ENCODE peak calls at places on chromosomes 5 and 9, in ten cellular contexts. V is activated CD4-positive, alpha-beta T cell treated with anti-CD3 and anti-CD28 coated beads, Interleukin-2, amount 50 U/mL, for 24 hours; G is neuronal stem cell; M is HFFc6; Z is NCI-H1092; Q is HuH-7; X is stimulated activated naive CD4-positive, alpha-beta T cell treated with Interleukin-2 at 50 U/mL for 16 hours; S is NCI-H460; T is AG04449; U is Kasumi-1. O is an unnamed sample.

GRCh38 chr9:13279284-13280162 is at the start of gene MPDZ:
- DNase-seq in Q (peak), X (no peak), Z (peak), G (peak), U (no peak), S (peak), M (peak), T (no peak), V (no peak), O (peak)

GRCh38 chr9:137621131-137621757 is 2.4 kb downstream of the EHMT1 start:
- DNase-seq in G (no peak), S (no peak), Q (no peak), X (no peak), V (no peak), U (peak), Z (no peak), T (no peak), M (peak), O (no peak)

GRCh38 chr5:43773032-43773830 is 170.3 kb downstream of the NNT start:
- DNase-seq in U (no peak), M (peak), S (peak), X (no peak), Z (no peak), Q (no peak), V (no peak), G (no peak), T (peak), O (no peak)

GRCh38 chr9:6355728-6356127 is 27.6 kb downstream of the TPD52L3 start:
- DNase-seq in Z (no peak), M (peak), Q (no peak), X (no peak), S (no peak), U (no peak), V (no peak), T (no peak), G (no peak), O (no peak)

GRCh38 chr5:52853573-52854163 is 66.0 kb downstream of the ITGA1 start:
- DNase-seq in S (no peak), V (no peak), G (no peak), X (no peak), Q (no peak), T (no peak), U (no peak), M (peak), Z (no peak), O (no peak)

GRCh38 chr9:98231770-98232478 is 23.5 kb downstream of the TBC1D2 start:
- DNase-seq in U (no peak), G (no peak), S (no peak), V (no peak), T (peak), X (no peak), Q (no peak), M (peak), Z (no peak), O (no peak)

GRCh38 chr9:112487799-112488345 is 1.2 kb downstream of the KIAA1958 start:
- DNase-seq in V (no peak), U (no peak), G (no peak), X (no peak), S (no peak), Z (no peak), T (no peak), Q (peak), M (no peak), O (peak)

GRCh38 chr5:164809831-164810230 is 1304.4 kb downstream of the MAT2B start:
- DNase-seq in V (no peak), S (no peak), X (no peak), U (no peak), T (no peak), Z (no peak), M (no peak), Q (no peak), G (no peak), O (no peak)

GRCh38 chr5:113063927-113064326 is 87.3 kb downstream of the DCP2 start:
- DNase-seq in S (no peak), Q (no peak), Z (no peak), U (no peak), V (no peak), G (no peak), X (no peak), M (no peak), T (no peak), O (no peak)

GRCh38 chr5:44708611-44709010 is 100.1 kb upstream of the MRPS30 start:
- DNase-seq in T (no peak), V (no peak), U (no peak), X (no peak), Q (no peak), S (no peak), M (no peak), G (no peak), Z (no peak), O (peak)

GRCh38 chr9:127801955-127802575 is 617 bp upstream of the FPGS start:
- DNase-seq in V (no peak), G (no peak), Q (no peak), Z (no peak), T (no peak), M (no peak), X (no peak), S (no peak), U (peak), O (no peak)

GRCh38 chr5:219492-219891 is 1.4 kb downstream of the SDHA start:
- DNase-seq in T (peak), V (no peak), G (no peak), Z (no peak), U (peak), S (no peak), Q (no peak), M (no peak), X (peak), O (peak)

GRCh38 chr5:149860801-149861322 is 83.7 kb downstream of the PDE6A start:
- DNase-seq in G (no peak), T (no peak), V (no peak), M (no peak), S (no peak), X (no peak), U (no peak), Q (no peak), Z (no peak), O (no peak)

GRCh38 chr9:106593201-106593600 is 269.8 kb upstream of the ZNF462 start:
- DNase-seq in G (no peak), X (no peak), S (no peak), T (no peak), Z (no peak), Q (no peak), V (no peak), M (no peak), U (no peak), O (no peak)

GRCh38 chr9:126700903-126701819 is 87.4 kb downstream of the LMX1B start:
- DNase-seq in U (no peak), S (no peak), G (no peak), T (no peak), V (no peak), X (no peak), Z (no peak), Q (no peak), M (no peak), O (no peak)

GRCh38 chr9:14312721-14313377 is 1.1 kb downstream of the NFIB start:
- DNase-seq in G (peak), X (no peak), V (no peak), T (no peak), Q (no peak), U (no peak), Z (peak), S (no peak), M (no peak), O (no peak)

GRCh38 chr5:151480384-151480783 is 33.0 kb downstream of the SLC36A1 start:
- DNase-seq in T (no peak), U (no peak), Z (no peak), G (no peak), X (no peak), M (no peak), S (no peak), V (no peak), Q (no peak), O (peak)

GRCh38 chr5:142175461-142176142 is 67.0 kb downstream of the NDFIP1 start:
- DNase-seq in V (no peak), Z (no peak), Q (no peak), X (no peak), S (no peak), U (no peak), T (no peak), M (no peak), G (no peak), O (no peak)

GRCh38 chr5:132830436-132831094 is at the start of gene SHROOM1:
- DNase-seq in U (no peak), Q (peak), S (peak), G (no peak), T (no peak), Z (no peak), M (peak), X (no peak), V (no peak), O (no peak)

GRCh38 chr5:58183078-58183885 is 276.6 kb downstream of the PLK2 start:
- DNase-seq in U (no peak), Z (no peak), S (no peak), M (no peak), G (no peak), V (no peak), Q (no peak), X (no peak), T (no peak), O (no peak)

GRCh38 chr9:125631391-125632085 is 75.5 kb downstream of the MAPKAP1 start:
- DNase-seq in X (no peak), Z (peak), M (peak), V (no peak), S (peak), G (no peak), Q (peak), U (peak), T (no peak), O (peak)

GRCh38 chr5:35838370-35839042 is 18.2 kb upstream of the IL7R start:
- DNase-seq in Z (no peak), S (no peak), X (no peak), M (no peak), U (no peak), T (no peak), V (no peak), G (no peak), Q (no peak), O (no peak)